ENCODE peak calls at places on chromosomes 2 and 18, in eight cellular contexts. C is Caco-2, I is H1, B is Karpas-422, U is MM.1S, Q is fibroblast of lung, F is stomach, T is IMR-90. Y is an unnamed sample. For H3K9me3, the result is how much of the 10 kb centered on the place peaks cover.

GRCh38 chr18:13793819-13794218 is 30.1 kb upstream of the MC5R start:
- DNase-seq in C (no peak), I (no peak), B (no peak), U (no peak), Q (no peak), F (no peak), T (no peak), Y (no peak)

GRCh38 chr2:73141896-73142295 is 29.1 kb upstream of the RAB11FIP5 start:
- DNase-seq in C (no peak), I (no peak), B (no peak), U (no peak), Q (no peak), F (no peak), T (no peak), Y (no peak)

GRCh38 chr2:164920430-164920829 is 34.9 kb downstream of the SLC38A11 start:
- DNase-seq in C (no peak), I (no peak), B (no peak), U (peak), Q (peak), F (no peak), T (peak), Y (no peak)

GRCh38 chr2:148614024-148614331 is 30.6 kb upstream of the EPC2 start:
- DNase-seq in C (no peak), I (peak), B (no peak), U (no peak), Q (no peak), F (no peak), T (no peak), Y (peak)

GRCh38 chr2:236250909-236251579 is 13.2 kb downstream of the ASB18 start:
- DNase-seq in C (no peak), I (no peak), B (no peak), U (no peak), Q (no peak), F (no peak), T (no peak), Y (no peak)

GRCh38 chr2:150561076-150561475 is 73.6 kb upstream of the RND3 start:
- DNase-seq in C (no peak), I (no peak), B (no peak), U (peak), Q (no peak), F (no peak), T (no peak), Y (no peak)

GRCh38 chr2:42105330-42106256 is 57.8 kb downstream of the PKDCC start:
- DNase-seq in C (no peak), I (no peak), B (no peak), U (peak), Q (no peak), F (peak), T (no peak), Y (no peak)

GRCh38 chr2:228479014-228479413 is 297.5 kb upstream of the SPHKAP start:
- DNase-seq in C (no peak), I (no peak), B (no peak), U (no peak), Q (no peak), F (no peak), T (no peak), Y (no peak)

GRCh38 chr2:148813603-148814065 is 61.4 kb upstream of the KIF5C start:
- DNase-seq in C (no peak), I (peak), B (peak), U (no peak), Q (no peak), F (peak), T (no peak), Y (no peak)

GRCh38 chr18:55861266-55861665 is 273.3 kb upstream of the TCF4 start:
- DNase-seq in C (no peak), I (no peak), B (no peak), U (no peak), Q (peak), F (no peak), T (peak), Y (peak)

GRCh38 chr2:71749671-71750101 is 296.3 kb downstream of the DYSF start:
- DNase-seq in C (no peak), I (no peak), B (no peak), U (no peak), Q (peak), F (no peak), T (peak), Y (peak)

GRCh38 chr2:12710301-12710700 is 6.4 kb upstream of the TRIB2 start:
- DNase-seq in C (no peak), I (no peak), B (no peak), U (no peak), Q (no peak), F (no peak), T (no peak), Y (no peak)

GRCh38 chr2:157760949-157761348 is 115.2 kb downstream of the ACVR1 start:
- DNase-seq in C (no peak), I (no peak), B (no peak), U (peak), Q (no peak), F (no peak), T (no peak), Y (no peak)

GRCh38 chr2:157758586-157758985 is 117.5 kb downstream of the ACVR1 start:
- DNase-seq in C (no peak), I (no peak), B (no peak), U (no peak), Q (no peak), F (no peak), T (no peak), Y (no peak)

GRCh38 chr2:157761520-157761919 is 114.6 kb downstream of the ACVR1 start:
- DNase-seq in C (no peak), I (no peak), B (no peak), U (no peak), Q (peak), F (no peak), T (peak), Y (peak)

GRCh38 chr2:157757500-157757899 is 118.6 kb downstream of the ACVR1 start:
- DNase-seq in C (no peak), I (no peak), B (no peak), U (no peak), Q (peak), F (no peak), T (no peak), Y (no peak)

DNA sequence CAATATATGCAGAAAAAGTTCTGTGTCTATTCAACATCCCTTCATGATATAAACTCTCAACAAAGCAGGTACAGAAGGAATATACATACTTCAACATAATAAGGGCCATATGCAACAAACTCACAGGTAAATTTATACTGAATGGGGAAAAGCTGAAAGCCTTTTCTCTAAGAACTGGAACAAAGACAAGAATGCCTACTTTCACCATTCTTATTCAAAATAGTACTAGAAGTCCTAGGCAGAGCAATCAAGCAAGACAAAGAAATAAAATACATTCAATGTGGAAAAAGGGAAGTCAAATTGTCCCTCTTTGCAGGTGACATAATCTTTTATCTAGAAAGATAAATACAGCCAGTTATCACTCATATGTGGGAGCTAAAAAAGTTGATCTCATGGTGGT is 116.3 kb downstream of the ACVR1 start:
- DNase-seq in C (no peak), I (no peak), B (no peak), U (no peak), Q (no peak), F (no peak), T (no peak), Y (no peak)
- H3K9me3 ChIP-seq in C (under half), I (under half), B (under half), U (under half), Q (under half), F (under half), T (under half), Y (under half)

DNA sequence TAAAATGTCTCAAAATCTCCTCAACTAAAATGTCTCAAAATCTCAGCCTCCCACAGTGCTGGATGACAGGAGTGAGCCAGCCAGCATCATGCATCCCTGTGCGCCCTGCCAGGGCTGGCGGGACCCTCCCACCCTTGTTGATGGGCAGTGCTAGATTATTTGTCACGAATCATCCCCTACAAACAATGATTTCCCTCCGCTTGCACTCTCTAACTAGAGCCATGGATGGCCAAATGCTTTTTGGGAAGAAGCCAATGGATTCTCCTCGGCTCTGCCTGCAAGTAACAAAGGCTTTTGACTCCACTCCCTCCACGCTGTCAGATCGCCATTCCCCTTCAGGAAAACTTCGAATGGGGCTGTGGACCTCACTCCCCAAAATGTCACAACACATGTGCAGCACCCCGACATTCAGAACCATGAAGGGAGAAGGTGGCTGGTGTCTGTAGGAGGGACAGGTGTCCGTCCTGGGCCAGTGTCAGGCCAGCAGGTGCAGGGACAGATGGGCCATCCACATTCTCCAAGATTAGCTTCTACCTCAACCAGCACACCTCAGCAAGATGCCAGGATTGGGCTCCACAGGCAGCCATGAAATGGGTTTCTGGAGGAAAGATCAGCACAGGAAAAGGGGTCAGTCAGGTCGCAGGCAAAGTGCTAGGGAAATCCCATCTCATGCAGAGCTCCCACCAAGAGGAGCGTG is 11.5 kb downstream of the AMER3 start:
- DNase-seq in C (no peak), I (no peak), B (no peak), U (no peak), Q (no peak), F (no peak), T (no peak), Y (no peak)
- H3K9me3 ChIP-seq in C (under half), I (under half), B (under half), U (under half), Q (under half), F (under half), T (under half), Y (under half)

GRCh38 chr2:127239395-127239794 is 19.3 kb upstream of the CYP27C1 start:
- DNase-seq in C (no peak), I (peak), B (no peak), U (no peak), Q (no peak), F (no peak), T (no peak), Y (no peak)
- H3K9me3 ChIP-seq in C (under half), I (under half), B (under half), U (under half), Q (under half), F (under half), T (under half), Y (under half)

GRCh38 chr18:33900638-33901037 is 322.6 kb downstream of the ASXL3 start:
- DNase-seq in C (no peak), I (no peak), B (no peak), U (no peak), Q (no peak), F (no peak), T (no peak), Y (no peak)

GRCh38 chr18:33901894-33902512 is 322.7 kb downstream of the NOL4 start:
- DNase-seq in C (no peak), I (no peak), B (peak), U (no peak), Q (no peak), F (no peak), T (no peak), Y (no peak)

GRCh38 chr18:33906046-33906445 is 318.7 kb downstream of the NOL4 start:
- DNase-seq in C (no peak), I (no peak), B (no peak), U (no peak), Q (peak), F (no peak), T (no peak), Y (no peak)
- H3K9me3 ChIP-seq in C (under half), I (under half), B (under half), U (under half), Q (under half), F (under half), T (under half), Y (under half)

DNA sequence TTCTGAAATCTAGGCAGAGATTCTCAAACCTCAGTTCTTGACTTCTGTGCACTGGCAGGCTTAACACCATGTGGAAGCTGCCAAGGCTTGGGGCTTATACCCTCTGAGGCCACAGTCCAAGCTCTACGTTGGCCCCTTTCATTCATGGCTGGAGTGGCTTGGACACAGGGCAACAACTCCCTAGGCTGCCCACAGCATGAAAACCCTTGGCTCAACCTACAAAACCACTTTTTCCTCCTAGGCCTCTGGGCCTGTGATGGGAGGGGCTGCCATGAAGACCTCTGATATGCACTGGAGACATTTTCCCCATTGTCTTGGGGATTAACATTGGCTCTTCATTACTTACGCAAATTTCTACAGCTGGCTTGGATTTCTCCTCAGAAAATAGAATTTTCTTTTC is 46.7 kb downstream of the TANC1 start:
- DNase-seq in C (no peak), I (no peak), B (no peak), U (no peak), Q (no peak), F (no peak), T (no peak), Y (no peak)
- H3K9me3 ChIP-seq in C (under half), I (under half), B (under half), U (under half), Q (under half), F (under half), T (under half), Y (under half)

GRCh38 chr18:80029690-80030089 is 4.5 kb upstream of the RBFA start:
- DNase-seq in C (no peak), I (no peak), B (no peak), U (no peak), Q (no peak), F (no peak), T (no peak), Y (no peak)

GRCh38 chr18:80022613-80023012 is 11.6 kb upstream of the RBFA start:
- DNase-seq in C (no peak), I (no peak), B (peak), U (peak), Q (peak), F (no peak), T (peak), Y (peak)

GRCh38 chr18:80023173-80023572 is 11.1 kb upstream of the RBFA start:
- DNase-seq in C (no peak), I (peak), B (peak), U (no peak), Q (no peak), F (no peak), T (no peak), Y (no peak)

GRCh38 chr18:80026363-80026762 is 7.9 kb upstream of the RBFA start:
- DNase-seq in C (no peak), I (no peak), B (no peak), U (no peak), Q (no peak), F (no peak), T (no peak), Y (no peak)
- H3K9me3 ChIP-seq in C (under half), I (under half), B (half or more), U (under half), Q (under half), F (half or more), T (under half), Y (under half)

DNA sequence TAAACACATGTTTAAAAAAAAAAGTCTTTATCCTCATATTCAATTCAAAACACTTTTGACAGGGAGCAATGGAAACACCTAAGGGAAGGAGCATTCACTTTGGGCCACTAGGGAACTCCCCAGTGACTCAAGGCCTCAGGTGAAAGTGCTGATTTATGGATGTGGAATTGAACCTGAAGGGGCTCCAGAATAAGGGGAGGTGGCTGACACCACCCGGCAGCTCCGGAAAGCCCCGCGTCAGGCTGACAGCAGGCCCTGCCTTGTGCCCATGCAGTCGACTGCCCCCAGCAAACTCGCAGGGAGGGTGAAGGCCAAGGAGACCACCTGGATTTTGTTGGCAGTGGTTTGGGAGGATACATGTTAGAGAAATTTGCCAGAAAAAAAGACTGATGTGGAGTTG is 275.3 kb upstream of the NCKAP5 start:
- DNase-seq in C (no peak), I (no peak), B (no peak), U (no peak), Q (no peak), F (no peak), T (no peak), Y (no peak)
- H3K9me3 ChIP-seq in C (under half), I (under half), B (under half), U (under half), Q (under half), F (under half), T (under half), Y (under half)

GRCh38 chr18:35253655-35254287 is 12.9 kb downstream of the ZNF397 start:
- DNase-seq in C (no peak), I (no peak), B (no peak), U (no peak), Q (no peak), F (no peak), T (no peak), Y (no peak)
- H3K9me3 ChIP-seq in C (under half), I (under half), B (under half), U (under half), Q (under half), F (under half), T (under half), Y (under half)

DNA sequence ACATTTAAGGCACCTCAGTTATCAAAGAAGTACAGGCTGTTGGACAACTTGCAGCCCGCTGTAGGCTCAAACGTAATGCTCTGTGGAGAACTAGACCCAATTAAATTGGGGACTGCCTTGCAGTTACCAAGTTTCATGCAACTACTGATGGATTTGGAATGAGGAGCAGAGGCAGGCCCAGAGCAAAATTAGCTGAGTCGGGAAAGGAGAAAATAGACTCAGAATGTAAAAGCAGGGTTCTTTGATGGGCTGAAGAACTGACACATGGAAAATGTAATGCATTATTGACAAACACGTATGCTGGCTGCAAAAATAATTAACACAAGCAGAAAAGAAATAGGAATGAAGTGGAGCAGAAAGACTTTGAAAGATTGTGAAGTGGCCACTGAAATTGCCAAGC is 432.7 kb upstream of the HNRNPA3 start:
- DNase-seq in C (no peak), I (no peak), B (no peak), U (no peak), Q (no peak), F (no peak), T (no peak), Y (no peak)
- H3K9me3 ChIP-seq in C (under half), I (under half), B (under half), U (under half), Q (under half), F (under half), T (under half), Y (under half)

DNA sequence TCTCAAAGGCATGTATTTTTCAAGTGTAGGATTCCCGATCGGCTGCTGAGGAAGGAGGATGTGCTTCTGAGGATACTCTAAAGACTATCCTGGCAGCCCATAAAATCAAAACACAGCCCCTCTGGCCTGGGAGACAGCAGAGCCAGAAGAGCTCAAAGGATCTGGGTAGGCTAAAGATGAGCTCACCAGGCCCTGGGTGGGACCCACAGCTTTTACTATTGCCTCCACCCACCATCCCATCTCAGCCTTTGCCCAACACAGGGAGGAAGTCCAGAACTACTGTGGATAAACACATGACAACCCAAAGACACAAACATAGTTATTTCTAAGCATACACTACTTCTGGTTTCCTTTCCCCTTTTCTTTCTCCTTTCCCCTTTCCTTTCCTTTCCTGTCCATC is 79.1 kb upstream of the ZFP36L2 start:
- DNase-seq in C (no peak), I (no peak), B (no peak), U (no peak), Q (no peak), F (no peak), T (no peak), Y (peak)
- H3K9me3 ChIP-seq in C (under half), I (under half), B (under half), U (under half), Q (under half), F (under half), T (under half), Y (under half)

Y was measured in cardiac muscle cell.